ENCODE peak calls at places on chromosomes 7 and 10, in ten cellular contexts. One of them, this sample, is unnamed.

GRCh38 chr10:15333909-15334649 is 37.0 kb downstream of the FAM171A1 start:
- DNase-seq in stomach: no peak
- DNase-seq in body of pancreas: no peak
- DNase-seq in GM12878: no peak
- DNase-seq in heart left ventricle: no peak
- DNase-seq in HCT116: no peak
- DNase-seq in transverse colon: no peak
- DNase-seq in Peyer's patch: no peak
- DNase-seq in HepG2: peak; percentile 96
- DNase-seq in endothelial cell of umbilical vein: no peak
- DNase-seq in this sample: no peak

GRCh38 chr10:114172776-114173555 is 1.0 kb downstream of the CCDC186 start:
- DNase-seq in stomach: no peak
- DNase-seq in body of pancreas: no peak
- DNase-seq in GM12878: no peak
- DNase-seq in heart left ventricle: no peak
- DNase-seq in HCT116: no peak
- DNase-seq in transverse colon: no peak
- DNase-seq in Peyer's patch: no peak
- DNase-seq in HepG2: no peak
- DNase-seq in endothelial cell of umbilical vein: peak; percentile 21
- DNase-seq in this sample: peak; percentile 8

GRCh38 chr10:69123306-69123746 is 652 bp upstream of the VPS26A start:
- DNase-seq in stomach: peak; percentile 58
- DNase-seq in body of pancreas: peak; percentile 61
- DNase-seq in GM12878: no peak
- DNase-seq in heart left ventricle: no peak
- DNase-seq in HCT116: peak; percentile 41
- DNase-seq in transverse colon: peak; percentile 65
- DNase-seq in Peyer's patch: no peak
- DNase-seq in HepG2: peak; percentile 31
- DNase-seq in endothelial cell of umbilical vein: no peak
- DNase-seq in this sample: no peak

GRCh38 chr10:33032354-33033254 is 74.6 kb upstream of the ITGB1 start:
- DNase-seq in stomach: no peak
- DNase-seq in body of pancreas: no peak
- DNase-seq in GM12878: no peak
- DNase-seq in heart left ventricle: no peak
- DNase-seq in HCT116: peak; percentile 36
- DNase-seq in transverse colon: no peak
- DNase-seq in Peyer's patch: no peak
- DNase-seq in HepG2: peak; percentile 5
- DNase-seq in endothelial cell of umbilical vein: peak; percentile 96
- DNase-seq in this sample: no peak

GRCh38 chr10:17200035-17200884 is 1.2 kb downstream of the TRDMT1 start:
- DNase-seq in stomach: no peak
- DNase-seq in body of pancreas: no peak
- DNase-seq in GM12878: no peak
- DNase-seq in heart left ventricle: no peak
- DNase-seq in HCT116: no peak
- DNase-seq in transverse colon: no peak
- DNase-seq in Peyer's patch: no peak
- DNase-seq in HepG2: no peak
- DNase-seq in endothelial cell of umbilical vein: peak; percentile 67
- DNase-seq in this sample: peak; percentile 28

GRCh38 chr7:158498443-158499108 is 89.0 kb downstream of the PTPRN2 start:
- DNase-seq in stomach: no peak
- DNase-seq in body of pancreas: no peak
- DNase-seq in GM12878: no peak
- DNase-seq in heart left ventricle: no peak
- DNase-seq in HCT116: no peak
- DNase-seq in transverse colon: no peak
- DNase-seq in Peyer's patch: no peak
- DNase-seq in HepG2: peak; percentile 59
- DNase-seq in endothelial cell of umbilical vein: no peak
- DNase-seq in this sample: no peak

GRCh38 chr10:12795723-12796122 is 205.8 kb downstream of the CCDC3 start:
- DNase-seq in stomach: no peak
- DNase-seq in body of pancreas: peak; percentile 32
- DNase-seq in GM12878: no peak
- DNase-seq in heart left ventricle: no peak
- DNase-seq in HCT116: no peak
- DNase-seq in transverse colon: no peak
- DNase-seq in Peyer's patch: no peak
- DNase-seq in HepG2: no peak
- DNase-seq in endothelial cell of umbilical vein: no peak
- DNase-seq in this sample: no peak

GRCh38 chr7:52705768-52706167 is 329.7 kb upstream of the POM121L12 start:
- DNase-seq in stomach: no peak
- DNase-seq in body of pancreas: no peak
- DNase-seq in GM12878: no peak
- DNase-seq in heart left ventricle: no peak
- DNase-seq in HCT116: no peak
- DNase-seq in transverse colon: no peak
- DNase-seq in Peyer's patch: no peak
- DNase-seq in HepG2: no peak
- DNase-seq in endothelial cell of umbilical vein: no peak
- DNase-seq in this sample: no peak

GRCh38 chr10:11170993-11171416 is 153.3 kb downstream of the CELF2 start:
- DNase-seq in stomach: no peak
- DNase-seq in body of pancreas: no peak
- DNase-seq in GM12878: no peak
- DNase-seq in heart left ventricle: no peak
- DNase-seq in HCT116: no peak
- DNase-seq in transverse colon: no peak
- DNase-seq in Peyer's patch: no peak
- DNase-seq in HepG2: no peak
- DNase-seq in endothelial cell of umbilical vein: peak; percentile 47
- DNase-seq in this sample: peak; percentile 77

GRCh38 chr7:87432536-87432935 is 42.9 kb downstream of the ABCB4 start:
- DNase-seq in stomach: no peak
- DNase-seq in body of pancreas: no peak
- DNase-seq in GM12878: no peak
- DNase-seq in heart left ventricle: no peak
- DNase-seq in HCT116: no peak
- DNase-seq in transverse colon: no peak
- DNase-seq in Peyer's patch: no peak
- DNase-seq in HepG2: no peak
- DNase-seq in endothelial cell of umbilical vein: no peak
- DNase-seq in this sample: no peak

GRCh38 chr10:96814264-96814663 is 17.8 kb upstream of the LCOR start:
- DNase-seq in stomach: no peak
- DNase-seq in body of pancreas: no peak
- DNase-seq in GM12878: no peak
- DNase-seq in heart left ventricle: no peak
- DNase-seq in HCT116: peak; percentile 23
- DNase-seq in transverse colon: no peak
- DNase-seq in Peyer's patch: no peak
- DNase-seq in HepG2: peak; percentile 70
- DNase-seq in endothelial cell of umbilical vein: no peak
- DNase-seq in this sample: no peak

DNA sequence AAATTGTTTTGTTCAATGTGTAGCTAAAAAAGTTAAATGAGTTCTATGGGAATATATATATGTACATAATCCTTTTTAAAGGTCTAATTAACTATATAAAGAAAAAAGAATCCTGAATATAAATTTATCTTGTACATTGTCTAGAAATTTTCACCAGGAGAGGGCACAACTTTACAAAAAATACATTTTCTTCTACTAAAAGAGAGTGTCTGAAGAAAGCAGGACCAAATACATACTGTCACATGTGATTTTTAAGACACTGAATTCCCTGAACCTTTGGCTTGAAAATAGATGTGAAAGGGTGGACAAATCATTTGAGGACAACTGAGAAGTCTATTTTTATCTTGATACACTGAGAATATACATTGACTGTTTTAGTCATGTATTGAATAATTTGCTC is 204.3 kb downstream of the DGKB start:
- DNase-seq in stomach: no peak
- DNase-seq in body of pancreas: no peak
- DNase-seq in GM12878: no peak
- DNase-seq in heart left ventricle: no peak
- DNase-seq in HCT116: no peak
- DNase-seq in transverse colon: no peak
- DNase-seq in Peyer's patch: no peak
- DNase-seq in HepG2: no peak
- DNase-seq in endothelial cell of umbilical vein: peak; percentile 29
- DNase-seq in this sample: peak; percentile 18
- TF ChIP-seq CTCF in stomach: no peak
- TF ChIP-seq CTCF in body of pancreas: no peak
- TF ChIP-seq CTCF in GM12878: no peak
- TF ChIP-seq CTCF in heart left ventricle: no peak
- TF ChIP-seq CTCF in HCT116: peak; percentile 29
- TF ChIP-seq CTCF in transverse colon: no peak
- TF ChIP-seq CTCF in Peyer's patch: no peak
- TF ChIP-seq CTCF in HepG2: no peak
- TF ChIP-seq CTCF in endothelial cell of umbilical vein: no peak
- TF ChIP-seq CTCF in this sample: no peak

DNA sequence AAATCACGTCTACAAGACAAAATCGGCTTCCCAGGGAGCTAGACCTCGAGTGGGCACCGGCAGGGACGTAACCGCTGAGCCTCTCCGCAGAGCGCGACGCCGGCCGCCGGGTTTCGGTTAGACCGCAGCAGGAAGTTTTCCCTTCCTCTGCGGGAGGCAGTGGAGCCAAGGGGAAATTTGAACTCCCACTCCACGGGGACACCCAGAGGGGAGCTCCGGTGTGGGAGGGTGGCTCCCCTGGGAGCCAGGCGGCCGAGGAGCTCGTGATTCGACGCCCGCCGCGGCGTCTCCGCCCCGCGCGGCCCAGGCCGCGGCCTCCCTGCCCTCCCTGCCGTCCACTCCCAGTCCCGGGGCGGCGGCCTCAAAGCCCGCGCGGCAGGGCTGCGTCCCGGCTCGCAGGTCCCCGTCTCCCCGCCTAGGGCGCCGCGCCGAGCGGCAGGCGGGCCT is 418 bp downstream of the SYPL1 start:
- DNase-seq in stomach: peak; percentile 80
- DNase-seq in body of pancreas: peak; percentile 76
- DNase-seq in GM12878: no peak
- DNase-seq in heart left ventricle: peak; percentile 89
- DNase-seq in HCT116: peak; percentile 26
- DNase-seq in transverse colon: peak; percentile 79
- DNase-seq in Peyer's patch: peak; percentile 92
- DNase-seq in HepG2: peak; percentile 10
- DNase-seq in endothelial cell of umbilical vein: no peak
- DNase-seq in this sample: peak; percentile 93
- TF ChIP-seq POLR2A in stomach: no peak
- TF ChIP-seq POLR2A in body of pancreas: peak; percentile 74
- TF ChIP-seq POLR2A in GM12878: no peak
- TF ChIP-seq POLR2A in heart left ventricle: no peak
- TF ChIP-seq POLR2A in HCT116: no peak
- TF ChIP-seq POLR2A in transverse colon: peak; percentile 67
- TF ChIP-seq POLR2A in Peyer's patch: peak; percentile 84
- TF ChIP-seq POLR2A in HepG2: no peak
- TF ChIP-seq POLR2A in endothelial cell of umbilical vein: no peak
- TF ChIP-seq POLR2A in this sample: no peak

GRCh38 chr7:152706465-152706864 is 30.5 kb upstream of the XRCC2 start:
- DNase-seq in stomach: no peak
- DNase-seq in body of pancreas: no peak
- DNase-seq in GM12878: peak; percentile 2
- DNase-seq in heart left ventricle: no peak
- DNase-seq in HCT116: no peak
- DNase-seq in transverse colon: no peak
- DNase-seq in Peyer's patch: no peak
- DNase-seq in HepG2: no peak
- DNase-seq in endothelial cell of umbilical vein: no peak
- DNase-seq in this sample: no peak

GRCh38 chr7:152710134-152710404 is 34.1 kb upstream of the XRCC2 start:
- DNase-seq in stomach: no peak
- DNase-seq in body of pancreas: no peak
- DNase-seq in GM12878: no peak
- DNase-seq in heart left ventricle: no peak
- DNase-seq in HCT116: no peak
- DNase-seq in transverse colon: no peak
- DNase-seq in Peyer's patch: no peak
- DNase-seq in HepG2: no peak
- DNase-seq in endothelial cell of umbilical vein: no peak
- DNase-seq in this sample: no peak

GRCh38 chr7:152709307-152710133 is 33.6 kb upstream of the XRCC2 start:
- DNase-seq in stomach: no peak
- DNase-seq in body of pancreas: no peak
- DNase-seq in GM12878: no peak
- DNase-seq in heart left ventricle: no peak
- DNase-seq in HCT116: peak; percentile 81
- DNase-seq in transverse colon: no peak
- DNase-seq in Peyer's patch: no peak
- DNase-seq in HepG2: no peak
- DNase-seq in endothelial cell of umbilical vein: no peak
- DNase-seq in this sample: peak; percentile 48

GRCh38 chr7:152711444-152711944 is 35.6 kb upstream of the XRCC2 start:
- DNase-seq in stomach: no peak
- DNase-seq in body of pancreas: no peak
- DNase-seq in GM12878: no peak
- DNase-seq in heart left ventricle: no peak
- DNase-seq in HCT116: no peak
- DNase-seq in transverse colon: no peak
- DNase-seq in Peyer's patch: no peak
- DNase-seq in HepG2: no peak
- DNase-seq in endothelial cell of umbilical vein: no peak
- DNase-seq in this sample: no peak
- TF ChIP-seq CTCF in stomach: no peak
- TF ChIP-seq CTCF in body of pancreas: no peak
- TF ChIP-seq CTCF in GM12878: no peak
- TF ChIP-seq CTCF in heart left ventricle: no peak
- TF ChIP-seq CTCF in HCT116: no peak
- TF ChIP-seq CTCF in transverse colon: no peak
- TF ChIP-seq CTCF in Peyer's patch: no peak
- TF ChIP-seq CTCF in HepG2: no peak
- TF ChIP-seq CTCF in endothelial cell of umbilical vein: no peak
- TF ChIP-seq CTCF in this sample: no peak

GRCh38 chr7:150476819-150477631 is 26.6 kb downstream of the GIMAP8 start:
- DNase-seq in stomach: no peak
- DNase-seq in body of pancreas: no peak
- DNase-seq in GM12878: no peak
- DNase-seq in heart left ventricle: no peak
- DNase-seq in HCT116: no peak
- DNase-seq in transverse colon: no peak
- DNase-seq in Peyer's patch: no peak
- DNase-seq in HepG2: no peak
- DNase-seq in endothelial cell of umbilical vein: no peak
- DNase-seq in this sample: no peak

GRCh38 chr7:150479023-150479716 is 28.7 kb downstream of the GIMAP8 start:
- DNase-seq in stomach: no peak
- DNase-seq in body of pancreas: no peak
- DNase-seq in GM12878: no peak
- DNase-seq in heart left ventricle: no peak
- DNase-seq in HCT116: no peak
- DNase-seq in transverse colon: no peak
- DNase-seq in Peyer's patch: no peak
- DNase-seq in HepG2: no peak
- DNase-seq in endothelial cell of umbilical vein: no peak
- DNase-seq in this sample: no peak

GRCh38 chr7:150481207-150481920 is 30.9 kb downstream of the GIMAP8 start:
- DNase-seq in stomach: no peak
- DNase-seq in body of pancreas: no peak
- DNase-seq in GM12878: no peak
- DNase-seq in heart left ventricle: no peak
- DNase-seq in HCT116: no peak
- DNase-seq in transverse colon: no peak
- DNase-seq in Peyer's patch: no peak
- DNase-seq in HepG2: no peak
- DNase-seq in endothelial cell of umbilical vein: no peak
- DNase-seq in this sample: no peak

GRCh38 chr7:150476285-150476684 is 25.9 kb downstream of the GIMAP8 start:
- DNase-seq in stomach: no peak
- DNase-seq in body of pancreas: no peak
- DNase-seq in GM12878: no peak
- DNase-seq in heart left ventricle: no peak
- DNase-seq in HCT116: no peak
- DNase-seq in transverse colon: no peak
- DNase-seq in Peyer's patch: no peak
- DNase-seq in HepG2: no peak
- DNase-seq in endothelial cell of umbilical vein: no peak
- DNase-seq in this sample: no peak

GRCh38 chr7:150481955-150482354 is 31.5 kb downstream of the GIMAP8 start:
- DNase-seq in stomach: no peak
- DNase-seq in body of pancreas: no peak
- DNase-seq in GM12878: no peak
- DNase-seq in heart left ventricle: no peak
- DNase-seq in HCT116: no peak
- DNase-seq in transverse colon: no peak
- DNase-seq in Peyer's patch: no peak
- DNase-seq in HepG2: no peak
- DNase-seq in endothelial cell of umbilical vein: peak; percentile 16
- DNase-seq in this sample: no peak
- TF ChIP-seq POLR2A in stomach: no peak
- TF ChIP-seq POLR2A in body of pancreas: no peak
- TF ChIP-seq POLR2A in GM12878: no peak
- TF ChIP-seq POLR2A in heart left ventricle: no peak
- TF ChIP-seq POLR2A in HCT116: no peak
- TF ChIP-seq POLR2A in transverse colon: no peak
- TF ChIP-seq POLR2A in Peyer's patch: no peak
- TF ChIP-seq POLR2A in HepG2: no peak
- TF ChIP-seq POLR2A in endothelial cell of umbilical vein: no peak
- TF ChIP-seq POLR2A in this sample: no peak

This sample was measured in NB4.